ENCODE peak calls at places on chromosomes 4 and X, in four cellular contexts. K is left lung, Q is upper lobe of right lung, I is H1. X is an unnamed sample. For H3K9me3 and H3K27me3, the result is how much of the 10 kb centered on the place peaks cover.

GRCh38 chr4:182644326-182645050 is 272.7 kb downstream of the DCTD start:
- DNase-seq in K (no peak), Q (no peak), I (no peak), X (no peak)

GRCh38 chrX:153981771-153982533 is 9.4 kb downstream of the TMEM187 start:
- DNase-seq in K (peak), Q (peak), I (no peak), X (peak)

GRCh38 chrX:111100191-111100590 is 4.2 kb downstream of the PAK3 start:
- DNase-seq in K (no peak), Q (no peak), I (peak), X (no peak)

GRCh38 chr4:1779588-1780382 is 13.3 kb upstream of the FGFR3 start:
- DNase-seq in K (no peak), Q (no peak), I (no peak), X (no peak)

GRCh38 chr4:125317526-125317880 is 2.7 kb downstream of the FAT4 start:
- DNase-seq in K (peak), Q (no peak), I (no peak), X (peak)

GRCh38 chrX:153897899-153898298 is 6.6 kb upstream of the AVPR2 start:
- DNase-seq in K (no peak), Q (no peak), I (no peak), X (no peak)

GRCh38 chr4:128512767-128513322 is 225.2 kb upstream of the PGRMC2 start:
- DNase-seq in K (no peak), Q (no peak), I (no peak), X (no peak)

GRCh38 chrX:106615041-106615440 is 3.3 kb downstream of the RADX start:
- DNase-seq in K (no peak), Q (no peak), I (no peak), X (no peak)

GRCh38 chrX:153762636-153763173 is 1.3 kb upstream of the PLXNB3 start:
- DNase-seq in K (peak), Q (no peak), I (no peak), X (peak)

GRCh38 chr4:132003593-132003992 is 1145.5 kb upstream of the PCDH10 start:
- DNase-seq in K (no peak), Q (no peak), I (no peak), X (no peak)

GRCh38 chr4:99013402-99013843 is 17.9 kb downstream of the METAP1 start:
- DNase-seq in K (no peak), Q (no peak), I (no peak), X (no peak)

GRCh38 chr4:17066972-17067371 is 168.5 kb upstream of the LDB2 start:
- DNase-seq in K (no peak), Q (no peak), I (no peak), X (no peak)

GRCh38 chr4:98166025-98166730 is 22.9 kb upstream of the STPG2 start:
- DNase-seq in K (peak), Q (no peak), I (no peak), X (peak)

GRCh38 chr4:90950385-90950841 is 823.2 kb downstream of the CCSER1 start:
- DNase-seq in K (no peak), Q (no peak), I (no peak), X (no peak)

GRCh38 chr4:82905205-82905604 is 4.7 kb downstream of the THAP9 start:
- DNase-seq in K (no peak), Q (no peak), I (no peak), X (no peak)

GRCh38 chrX:39855748-39856129 is 242.0 kb downstream of the BCOR start:
- DNase-seq in K (no peak), Q (no peak), I (no peak), X (no peak)

GRCh38 chr4:1323635-1324442 is 23.2 kb upstream of the UVSSA start:
- DNase-seq in K (no peak), Q (peak), I (no peak), X (peak)

GRCh38 chr4:130090427-130090826 is 994.5 kb downstream of the C4orf33 start:
- DNase-seq in K (peak), Q (peak), I (no peak), X (no peak)

GRCh38 chrX:105553118-105553517 is 269.2 kb upstream of the NRK start:
- DNase-seq in K (no peak), Q (no peak), I (no peak), X (no peak)

GRCh38 chr4:158877069-158877468 is 108.2 kb downstream of the FNIP2 start:
- DNase-seq in K (no peak), Q (no peak), I (no peak), X (no peak)
- H3K9me3 ChIP-seq in K (under half), Q (under half), I (under half), X (under half)

GRCh38 chr4:139599076-139599475 is 43.1 kb upstream of the SETD7 start:
- DNase-seq in K (no peak), Q (no peak), I (no peak), X (no peak)
- H3K27me3 ChIP-seq in K (under half), Q (under half), I (under half), X (under half)

GRCh38 chr4:112836895-112837294 is 200.0 kb downstream of the LARP7 start:
- DNase-seq in K (no peak), Q (no peak), I (no peak), X (no peak)
- H3K9me3 ChIP-seq in K (under half), Q (under half), I (under half), X (under half)

GRCh38 chrX:107894038-107894437 is 68.4 kb downstream of the MID2 start:
- DNase-seq in K (no peak), Q (no peak), I (peak), X (no peak)
- H3K27me3 ChIP-seq in K (under half), Q (under half), I (under half), X (under half)

GRCh38 chr4:273312-274017 is 31.8 kb downstream of the ZNF732 start:
- DNase-seq in K (no peak), Q (no peak), I (no peak), X (no peak)
- H3K9me3 ChIP-seq in K (half or more), Q (half or more), I (half or more), X (under half)